ENCODE peak calls at places on chromosomes 16 and 17, in seven cellular contexts. F is GM13977; V is stimulated activated CD4-positive, alpha-beta T cell treated with anti-CD3 and anti-CD28 coated beads, Interleukin-15, amount 100 ng/mL, for 1 hour; D is adipocyte; B is glutamatergic neuron; C is tibial nerve; G is midbrain. P is an unnamed sample.

GRCh38 chr16:49602201-49603041 is 228.8 kb downstream of the C16orf78 start:
- DNase-seq in B (no peak), G (peak), C (no peak), D (peak), F (no peak), V (no peak), P (no peak)

GRCh38 chr17:2337811-2338657 is 733 bp downstream of the SGSM2 start:
- DNase-seq in B (peak), F (peak), G (peak), C (no peak), V (peak), D (peak), P (no peak)

GRCh38 chr17:35742896-35743477 is 10.1 kb downstream of the GAS2L2 start:
- DNase-seq in D (no peak), B (no peak), V (no peak), C (no peak), F (no peak), G (no peak), P (no peak)

GRCh38 chr16:5008311-5008731 is 25.4 kb downstream of the NAGPA start:
- DNase-seq in D (no peak), B (no peak), C (no peak), F (no peak), G (no peak), V (no peak), P (no peak)

GRCh38 chr16:69404275-69404805 is 18.5 kb upstream of the TERF2 start:
- DNase-seq in D (peak), V (no peak), B (no peak), G (no peak), C (no peak), F (no peak), P (no peak)

GRCh38 chr17:79362086-79362995 is 248.5 kb downstream of the RBFOX3 start:
- DNase-seq in D (no peak), G (no peak), C (no peak), F (no peak), V (no peak), B (peak), P (no peak)

GRCh38 chr17:12537436-12537835 is 128.3 kb upstream of the MYOCD start:
- DNase-seq in V (no peak), D (no peak), F (no peak), B (no peak), G (no peak), C (no peak), P (no peak)

GRCh38 chr16:86594712-86595111 is 16.4 kb downstream of the FOXL1 start:
- DNase-seq in G (no peak), V (no peak), B (no peak), C (no peak), F (no peak), D (no peak), P (no peak)

GRCh38 chr17:76599699-76600460 is 14.2 kb upstream of the ST6GALNAC2 start:
- DNase-seq in G (no peak), V (no peak), B (no peak), F (no peak), D (no peak), C (no peak), P (no peak)

GRCh38 chr17:2321399-2321798 is 14.9 kb downstream of the TSR1 start:
- DNase-seq in V (no peak), C (no peak), F (no peak), G (no peak), D (no peak), B (no peak), P (no peak)

GRCh38 chr17:32123782-32124181 is 18.5 kb upstream of the RHOT1 start:
- DNase-seq in D (no peak), C (no peak), F (no peak), V (no peak), B (no peak), G (no peak), P (no peak)

GRCh38 chr16:74724820-74725549 is 24.3 kb upstream of the MLKL start:
- DNase-seq in F (no peak), C (no peak), D (peak), V (no peak), B (no peak), G (peak), P (peak)

GRCh38 chr17:62869885-62870580 is 61.9 kb upstream of the MARCHF10 start:
- DNase-seq in F (no peak), D (peak), B (peak), C (no peak), V (no peak), G (no peak), P (no peak)

GRCh38 chr16:20084624-20085226 is 11.0 kb upstream of the GPR139 start:
- DNase-seq in B (no peak), D (no peak), F (no peak), C (no peak), G (no peak), V (no peak), P (no peak)